ENCODE peak calls at places on chromosomes 11 and 22, in eight cellular contexts. S is activated CD8-positive, alpha-beta memory T cell treated with anti-CD3 and anti-CD28 coated beads for 24 hours; K is AG08395; I is breast epithelium; E is HEK293T; B is naive thymus-derived CD4-positive, alpha-beta T cell; Q is EL; J is activated naive CD8-positive, alpha-beta T cell treated with anti-CD3 and anti-CD28 coated beads, Interleukin-2, amount 50 U/mL, for 24 hours. C is an unnamed sample.

GRCh38 chr11:117909611-117910382 is 19.4 kb downstream of the TMPRSS13 start:
- DNase-seq in S (peak; percentile 44), K (no peak), I (peak; percentile 41), E (no peak), B (no peak), Q (no peak), J (no peak), C (no peak)

GRCh38 chr22:49425356-49425755 is 402.3 kb downstream of the BRD1 start:
- DNase-seq in S (no peak), K (no peak), I (peak; percentile 33), E (no peak), B (no peak), Q (no peak), J (no peak), C (no peak)

GRCh38 chr11:70490208-70490607 is 91.9 kb downstream of the CTTN start:
- DNase-seq in S (no peak), K (no peak), I (peak; percentile 47), E (no peak), B (no peak), Q (no peak), J (peak; percentile 24), C (peak; percentile 76)

GRCh38 chr22:23518381-23519187 is 61.5 kb downstream of the IGLL1 start:
- DNase-seq in S (no peak), K (no peak), I (no peak), E (no peak), B (no peak), Q (no peak), J (no peak), C (no peak)

GRCh38 chr22:23270212-23270733 is 90.0 kb downstream of the BCR start:
- DNase-seq in S (no peak), K (no peak), I (no peak), E (peak; percentile 39), B (no peak), Q (no peak), J (no peak), C (no peak)

GRCh38 chr22:46366801-46367706 is 31.5 kb downstream of the TRMU start:
- DNase-seq in S (no peak), K (no peak), I (no peak), E (no peak), B (peak; percentile 32), Q (no peak), J (no peak), C (peak; percentile 63)

GRCh38 chr11:27282806-27283205 is 80.2 kb downstream of the CCDC34 start:
- DNase-seq in S (no peak), K (no peak), I (no peak), E (no peak), B (no peak), Q (peak; percentile 37), J (no peak), C (no peak)

GRCh38 chr11:18836415-18836814 is 44.8 kb upstream of the PTPN5 start:
- DNase-seq in S (no peak), K (no peak), I (no peak), E (no peak), B (no peak), Q (no peak), J (no peak), C (no peak)

GRCh38 chr11:66881927-66882452 is 25.1 kb downstream of the LRFN4 start:
- DNase-seq in S (no peak), K (no peak), I (no peak), E (no peak), B (no peak), Q (no peak), J (no peak), C (no peak)

GRCh38 chr11:108906329-108906728 is 241.5 kb downstream of the DDX10 start:
- DNase-seq in S (no peak), K (no peak), I (no peak), E (no peak), B (no peak), Q (peak; percentile 87), J (no peak), C (no peak)

GRCh38 chr11:121523581-121524232 is 70.9 kb upstream of the SORL1-AS1 start:
- DNase-seq in S (no peak), K (no peak), I (no peak), E (no peak), B (no peak), Q (no peak), J (no peak), C (no peak)

GRCh38 chr11:106152013-106152412 is 74.6 kb downstream of the AASDHPPT start:
- DNase-seq in S (no peak), K (no peak), I (no peak), E (no peak), B (no peak), Q (peak; percentile 42), J (no peak), C (no peak)

GRCh38 chr11:117860139-117860538 is 16.3 kb downstream of the FXYD6 start:
- DNase-seq in S (peak; percentile 21), K (no peak), I (no peak), E (no peak), B (no peak), Q (no peak), J (no peak), C (no peak)

GRCh38 chr11:34203377-34203801 is 98.0 kb downstream of the NAT10 start:
- DNase-seq in S (no peak), K (no peak), I (no peak), E (no peak), B (no peak), Q (no peak), J (no peak), C (no peak)

GRCh38 chr22:38955250-38955775 is 2.1 kb upstream of the APOBEC3A start:
- DNase-seq in S (no peak), K (no peak), I (no peak), E (no peak), B (no peak), Q (no peak), J (no peak), C (no peak)

GRCh38 chr11:103622296-103622695 is 414.1 kb upstream of the DDI1 start:
- DNase-seq in S (no peak), K (no peak), I (no peak), E (no peak), B (no peak), Q (peak; percentile 22), J (no peak), C (no peak)

GRCh38 chr22:44161673-44162072 is 19.1 kb upstream of the PARVG start:
- DNase-seq in S (no peak), K (no peak), I (no peak), E (no peak), B (no peak), Q (no peak), J (no peak), C (no peak)

GRCh38 chr11:92941676-92942571 is 27.5 kb upstream of the MTNR1B start:
- DNase-seq in S (no peak), K (peak; percentile 65), I (no peak), E (peak; percentile 61), B (no peak), Q (peak; percentile 48), J (peak; percentile 3), C (peak; percentile 64)

GRCh38 chr11:32438346-32438882 is 3.1 kb upstream of the WT1 start:
- DNase-seq in S (no peak), K (no peak), I (no peak), E (no peak), B (no peak), Q (no peak), J (no peak), C (no peak)

GRCh38 chr22:31123292-31123602 is 481 bp downstream of the INPP5J start:
- DNase-seq in S (no peak), K (no peak), I (no peak), E (no peak), B (no peak), Q (no peak), J (no peak), C (no peak)

GRCh38 chr22:32625985-32626384 is 151.4 kb downstream of the FBXO7 start:
- DNase-seq in S (no peak), K (no peak), I (no peak), E (no peak), B (no peak), Q (no peak), J (no peak), C (no peak)